ENCODE peak calls at places on chromosomes 5 and 9, in seven cellular contexts. One of them, this sample, is unnamed.

GRCh38 chr5:73692166-73692640 is 66.2 kb downstream of the ARHGEF28 start:
- DNase-seq in H54: peak; percentile 40
- DNase-seq in NCI-H2029: no peak
- DNase-seq in neural crest cell: no peak
- DNase-seq in GM06990: no peak
- DNase-seq in AG04450: peak; percentile 43
- DNase-seq in left kidney: no peak
- DNase-seq in this sample: no peak

GRCh38 chr5:172683696-172684464 is 42.8 kb downstream of the NEURL1B start:
- DNase-seq in NCI-H2029: no peak
- DNase-seq in left kidney: peak; percentile 87
- DNase-seq in H54: no peak
- DNase-seq in GM06990: no peak
- DNase-seq in neural crest cell: no peak
- DNase-seq in AG04450: no peak
- DNase-seq in this sample: no peak

GRCh38 chr5:100424787-100425186 is 110.4 kb upstream of the FAM174A start:
- DNase-seq in GM06990: no peak
- DNase-seq in H54: no peak
- DNase-seq in left kidney: peak; percentile 22
- DNase-seq in neural crest cell: no peak
- DNase-seq in NCI-H2029: no peak
- DNase-seq in AG04450: no peak
- DNase-seq in this sample: no peak

GRCh38 chr9:36632892-36633291 is 60.2 kb downstream of the MELK start:
- DNase-seq in neural crest cell: no peak
- DNase-seq in H54: no peak
- DNase-seq in GM06990: no peak
- DNase-seq in AG04450: peak; percentile 10
- DNase-seq in left kidney: peak; percentile 50
- DNase-seq in NCI-H2029: no peak
- DNase-seq in this sample: no peak

GRCh38 chr9:68427216-68427994 is 71.0 kb downstream of the PGM5 start:
- DNase-seq in neural crest cell: no peak
- DNase-seq in GM06990: no peak
- DNase-seq in NCI-H2029: no peak
- DNase-seq in AG04450: no peak
- DNase-seq in H54: no peak
- DNase-seq in left kidney: peak; percentile 24
- DNase-seq in this sample: no peak

GRCh38 chr5:120677481-120677880 is 213.4 kb downstream of the PRR16 start:
- DNase-seq in AG04450: no peak
- DNase-seq in neural crest cell: no peak
- DNase-seq in GM06990: no peak
- DNase-seq in H54: no peak
- DNase-seq in left kidney: no peak
- DNase-seq in NCI-H2029: no peak
- DNase-seq in this sample: no peak

GRCh38 chr9:120343416-120343815 is 236.6 kb downstream of the CDK5RAP2 start:
- DNase-seq in GM06990: no peak
- DNase-seq in left kidney: no peak
- DNase-seq in H54: no peak
- DNase-seq in AG04450: no peak
- DNase-seq in NCI-H2029: no peak
- DNase-seq in neural crest cell: no peak
- DNase-seq in this sample: no peak

GRCh38 chr5:32990593-32991415 is 279.7 kb downstream of the NPR3 start:
- DNase-seq in NCI-H2029: no peak
- DNase-seq in left kidney: no peak
- DNase-seq in neural crest cell: no peak
- DNase-seq in GM06990: no peak
- DNase-seq in AG04450: no peak
- DNase-seq in H54: no peak
- DNase-seq in this sample: no peak

GRCh38 chr5:149434162-149435014 is 55.3 kb upstream of the IL17B start:
- DNase-seq in neural crest cell: peak; percentile 74
- DNase-seq in H54: peak; percentile 66
- DNase-seq in left kidney: peak; percentile 84
- DNase-seq in NCI-H2029: no peak
- DNase-seq in GM06990: no peak
- DNase-seq in AG04450: peak; percentile 76
- DNase-seq in this sample: peak; percentile 65

GRCh38 chr9:128145951-128146351 is 3.3 kb upstream of the LCN2 start:
- DNase-seq in left kidney: no peak
- DNase-seq in AG04450: no peak
- DNase-seq in H54: no peak
- DNase-seq in GM06990: no peak
- DNase-seq in NCI-H2029: no peak
- DNase-seq in neural crest cell: no peak
- DNase-seq in this sample: no peak

GRCh38 chr5:88556415-88556814 is 287.8 kb upstream of the TMEM161B start:
- DNase-seq in GM06990: no peak
- DNase-seq in AG04450: no peak
- DNase-seq in NCI-H2029: no peak
- DNase-seq in H54: no peak
- DNase-seq in neural crest cell: no peak
- DNase-seq in left kidney: peak; percentile 9
- DNase-seq in this sample: no peak

GRCh38 chr9:86868611-86869010 is 78.7 kb downstream of the GAS1 start:
- DNase-seq in left kidney: no peak
- DNase-seq in NCI-H2029: no peak
- DNase-seq in H54: no peak
- DNase-seq in AG04450: no peak
- DNase-seq in GM06990: no peak
- DNase-seq in neural crest cell: no peak
- DNase-seq in this sample: no peak

GRCh38 chr5:170475269-170476000 is 28.4 kb upstream of the KCNIP1 start:
- DNase-seq in AG04450: no peak
- DNase-seq in H54: no peak
- DNase-seq in neural crest cell: no peak
- DNase-seq in left kidney: peak; percentile 63
- DNase-seq in GM06990: no peak
- DNase-seq in NCI-H2029: no peak
- DNase-seq in this sample: no peak

GRCh38 chr9:32551491-32552049 is 557 bp upstream of the SMIM27 start:
- DNase-seq in GM06990: peak; percentile 52
- DNase-seq in NCI-H2029: peak; percentile 14
- DNase-seq in left kidney: peak; percentile 69
- DNase-seq in AG04450: no peak
- DNase-seq in neural crest cell: peak; percentile 25
- DNase-seq in H54: no peak
- DNase-seq in this sample: no peak

GRCh38 chr9:8734760-8735159 is 935.2 kb upstream of the DMAC1 start:
- DNase-seq in NCI-H2029: no peak
- DNase-seq in H54: no peak
- DNase-seq in neural crest cell: no peak
- DNase-seq in left kidney: peak; percentile 30
- DNase-seq in AG04450: no peak
- DNase-seq in GM06990: no peak
- DNase-seq in this sample: no peak

GRCh38 chr9:112777914-112778313 is 27.4 kb downstream of the SNX30 start:
- DNase-seq in left kidney: no peak
- DNase-seq in GM06990: no peak
- DNase-seq in NCI-H2029: peak; percentile 27
- DNase-seq in H54: peak; percentile 51
- DNase-seq in neural crest cell: no peak
- DNase-seq in AG04450: no peak
- DNase-seq in this sample: no peak

GRCh38 chr9:127746959-127747569 is 12.0 kb upstream of the TOR2A start:
- DNase-seq in H54: no peak
- DNase-seq in GM06990: no peak
- DNase-seq in neural crest cell: no peak
- DNase-seq in NCI-H2029: no peak
- DNase-seq in left kidney: peak; percentile 54
- DNase-seq in AG04450: no peak
- DNase-seq in this sample: no peak

GRCh38 chr9:128723866-128724743 is at the start of gene ZDHHC12:
- DNase-seq in GM06990: peak; percentile 99
- DNase-seq in H54: peak; percentile 100
- DNase-seq in NCI-H2029: peak; percentile 98
- DNase-seq in AG04450: peak; percentile 81
- DNase-seq in neural crest cell: peak; percentile 77
- DNase-seq in left kidney: peak; percentile 99
- DNase-seq in this sample: peak; percentile 100

GRCh38 chr5:150789943-150790611 is 11.5 kb downstream of the SMIM3 start:
- DNase-seq in NCI-H2029: no peak
- DNase-seq in H54: peak; percentile 71
- DNase-seq in AG04450: peak; percentile 95
- DNase-seq in neural crest cell: no peak
- DNase-seq in left kidney: peak; percentile 34
- DNase-seq in GM06990: peak; percentile 37
- DNase-seq in this sample: no peak

GRCh38 chr9:438961-439768 is 224.5 kb downstream of the DOCK8 start:
- DNase-seq in GM06990: no peak
- DNase-seq in H54: no peak
- DNase-seq in left kidney: peak; percentile 34
- DNase-seq in AG04450: no peak
- DNase-seq in neural crest cell: no peak
- DNase-seq in NCI-H2029: no peak
- DNase-seq in this sample: no peak

GRCh38 chr9:120439147-120439546 is 140.8 kb downstream of the CDK5RAP2 start:
- DNase-seq in NCI-H2029: no peak
- DNase-seq in H54: peak; percentile 37
- DNase-seq in GM06990: peak; percentile 5
- DNase-seq in left kidney: peak; percentile 18
- DNase-seq in AG04450: no peak
- DNase-seq in neural crest cell: no peak
- DNase-seq in this sample: peak; percentile 37

GRCh38 chr9:13022756-13023155 is 247.9 kb downstream of the LURAP1L start:
- DNase-seq in AG04450: no peak
- DNase-seq in NCI-H2029: no peak
- DNase-seq in H54: no peak
- DNase-seq in neural crest cell: no peak
- DNase-seq in left kidney: no peak
- DNase-seq in GM06990: no peak
- DNase-seq in this sample: no peak

This sample was measured in HuH-7.5.